ENCODE peak calls at places on chromosomes 16 and 17, in nine cellular contexts. A is foreskin keratinocyte, P is pancreas, H is mammary epithelial cell, J is upper lobe of right lung, V is K562, Q is left ventricle myocardium inferior, L is IMR-90, K is epithelial cell of esophagus. S is an unnamed sample.

GRCh38 chr17:76405607-76405966 is 21.2 kb downstream of the SPHK1 start:
- DNase-seq in L (no peak), P (peak), J (no peak), V (peak), A (no peak), K (no peak), Q (peak), H (no peak), S (no peak)

GRCh38 chr17:38919316-38920078 is 5.9 kb upstream of the LASP1NB start:
- DNase-seq in P (no peak), J (peak), L (no peak), H (no peak), Q (no peak), A (no peak), V (no peak), K (no peak), S (no peak)

GRCh38 chr17:6526362-6527152 is 29.8 kb downstream of the PITPNM3 start:
- DNase-seq in J (no peak), V (no peak), H (no peak), L (peak), K (no peak), Q (no peak), P (no peak), A (no peak), S (no peak)

GRCh38 chr16:14301150-14302030 is 230.3 kb downstream of the MRTFB start:
- DNase-seq in L (no peak), V (peak), A (no peak), H (peak), J (peak), K (peak), Q (no peak), P (peak), S (no peak)

GRCh38 chr17:333626-334396 is 18.8 kb downstream of the RPH3AL start:
- DNase-seq in L (peak), H (no peak), J (peak), P (peak), Q (peak), V (peak), K (no peak), A (no peak), S (no peak)

GRCh38 chr17:2593846-2594656 is 597 bp downstream of the PAFAH1B1 start:
- DNase-seq in H (peak), Q (peak), A (peak), V (peak), L (peak), K (peak), P (peak), J (peak), S (peak)

GRCh38 chr16:82748026-82748425 is 121.3 kb downstream of the CDH13 start:
- DNase-seq in L (peak), Q (peak), V (no peak), K (no peak), J (no peak), H (peak), P (no peak), A (no peak), S (peak)

GRCh38 chr17:35915153-35915969 is 15.2 kb downstream of the RDM1 start:
- DNase-seq in Q (no peak), L (no peak), H (no peak), J (no peak), K (peak), P (no peak), V (no peak), A (no peak), S (no peak)

GRCh38 chr17:59001158-59001814 is 105.4 kb downstream of the TRIM37 start:
- DNase-seq in H (no peak), L (peak), Q (no peak), K (peak), J (no peak), V (peak), P (no peak), A (no peak), S (peak)

GRCh38 chr17:28675485-28675884 is 13.5 kb downstream of the SUPT6H start:
- DNase-seq in A (no peak), J (no peak), Q (no peak), H (no peak), P (no peak), L (peak), V (no peak), K (no peak), S (no peak)

GRCh38 chr16:50539053-50539615 is 9.1 kb upstream of the NKD1 start:
- DNase-seq in V (no peak), L (no peak), A (no peak), J (no peak), P (no peak), Q (no peak), K (no peak), H (no peak), S (no peak)

GRCh38 chr17:28612936-28613872 is 781 bp downstream of the RSKR start:
- DNase-seq in J (no peak), L (peak), V (peak), H (peak), A (no peak), Q (no peak), K (peak), P (no peak), S (no peak)

GRCh38 chr16:18937390-18937789 is 11.2 kb upstream of the SMG1 start:
- DNase-seq in P (no peak), V (no peak), K (no peak), A (no peak), J (no peak), Q (no peak), H (no peak), L (no peak), S (no peak)

GRCh38 chr16:15835136-15835878 is 21.5 kb downstream of the MYH11 start:
- DNase-seq in P (no peak), J (no peak), A (no peak), Q (no peak), H (no peak), V (no peak), K (no peak), L (no peak), S (no peak)

GRCh38 chr16:73536931-73537330 is 489.0 kb upstream of the ZFHX3 start:
- DNase-seq in A (no peak), Q (no peak), L (no peak), P (no peak), J (no peak), K (no peak), V (no peak), H (no peak), S (no peak)

GRCh38 chr17:64492481-64493109 is 4.3 kb downstream of the POLG2 start:
- DNase-seq in V (peak), Q (no peak), K (peak), A (no peak), H (no peak), J (no peak), P (no peak), L (no peak), S (no peak)

GRCh38 chr17:44745301-44745700 is 13.5 kb upstream of the ADAM11 start:
- DNase-seq in A (no peak), K (no peak), J (no peak), P (no peak), L (no peak), H (no peak), Q (no peak), V (no peak), S (no peak)

GRCh38 chr17:46842835-46843234 is 8.5 kb upstream of the WNT9B start:
- DNase-seq in Q (no peak), K (no peak), V (peak), L (no peak), J (no peak), P (no peak), A (no peak), H (no peak), S (no peak)
- TF ChIP-seq CTCF in Q (peak), K (peak), V (peak), L (peak), J (peak), P (no peak), A (peak), H (peak), S (peak)

GRCh38 chr17:43389022-43389947 is 9.5 kb upstream of the ARL4D start:
- DNase-seq in P (peak), V (peak), K (peak), A (peak), Q (peak), J (peak), L (peak), H (peak), S (peak)
- TF ChIP-seq CTCF in P (peak), V (peak), K (peak), A (peak), Q (peak), J (peak), L (peak), H (peak), S (peak)

GRCh38 chr16:47774661-47775060 is 313.5 kb downstream of the PHKB start:
- DNase-seq in K (peak), J (no peak), A (peak), H (peak), V (no peak), P (no peak), Q (no peak), L (peak), S (peak)
- TF ChIP-seq CTCF in K (peak), J (no peak), A (peak), H (peak), V (peak), P (no peak), Q (no peak), L (peak), S (peak)

GRCh38 chr16:56013962-56014552 is 138.9 kb upstream of the CES5A start:
- DNase-seq in K (peak), V (peak), P (peak), H (peak), J (peak), L (peak), A (no peak), Q (peak), S (no peak)

GRCh38 chr16:56011808-56012478 is 136.8 kb upstream of the CES5A start:
- DNase-seq in A (no peak), P (no peak), L (no peak), K (no peak), Q (no peak), H (no peak), J (no peak), V (no peak), S (no peak)

DNA sequence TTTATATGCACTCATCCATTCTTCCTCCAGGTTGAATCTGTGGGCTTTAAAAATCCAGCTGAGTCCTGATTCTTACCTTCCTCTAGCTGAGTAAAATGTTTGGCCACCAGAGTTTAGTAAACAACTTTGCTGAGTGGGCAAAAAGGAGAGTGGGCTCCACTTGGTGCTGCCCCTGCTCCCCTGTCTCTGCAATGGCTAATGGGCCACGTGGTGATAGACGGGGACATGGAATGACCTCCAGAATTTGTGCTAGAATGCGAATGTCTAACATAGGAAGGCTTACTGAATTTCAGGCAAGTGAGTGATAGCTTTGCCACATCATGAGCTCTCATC is 137.3 kb upstream of the CES5A start:
- DNase-seq in L (no peak), V (no peak), H (no peak), P (no peak), J (no peak), A (no peak), K (no peak), Q (no peak), S (no peak)
- TF ChIP-seq CTCF in L (no peak), V (no peak), H (no peak), P (no peak), J (no peak), A (no peak), K (no peak), Q (no peak), S (no peak)

DNA sequence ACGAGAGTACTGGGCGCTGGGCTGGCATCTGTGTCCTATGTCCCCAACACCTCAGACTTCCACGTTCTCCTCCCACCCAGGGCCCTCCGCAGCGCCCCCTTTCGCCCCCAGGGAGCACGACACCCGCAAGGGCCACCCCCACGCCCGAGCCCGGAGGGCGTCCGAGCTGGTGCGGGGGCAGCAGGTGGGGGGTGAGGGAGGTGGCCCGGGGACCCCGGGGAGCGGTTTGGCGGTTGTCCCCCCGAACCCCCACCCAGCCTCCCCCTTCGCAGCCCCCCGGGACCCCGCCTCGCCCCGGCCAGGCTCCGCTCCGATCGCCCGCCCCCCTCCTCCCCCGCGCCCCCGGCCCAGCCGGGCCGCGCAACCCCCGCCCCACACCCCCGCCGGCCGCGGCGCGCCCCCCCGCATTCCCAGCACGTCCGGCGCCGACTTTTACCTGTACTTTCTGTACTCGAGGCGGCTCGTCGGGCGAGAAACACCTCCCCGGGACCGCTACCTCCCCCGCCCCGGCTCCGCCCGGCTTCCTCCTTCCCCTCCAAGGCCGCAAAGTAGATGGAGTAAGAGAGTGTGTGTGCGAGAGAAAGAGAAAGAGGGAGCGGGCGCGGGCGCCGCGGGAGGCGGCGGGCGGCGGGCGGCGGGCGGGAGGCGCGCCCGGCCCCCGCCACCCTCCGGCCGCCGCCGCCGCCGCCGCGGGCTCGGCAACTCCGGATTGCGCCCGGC is 897 bp downstream of the CDYL2 start:
- DNase-seq in Q (peak), J (peak), V (peak), P (peak), L (no peak), K (peak), H (no peak), A (no peak), S (no peak)
- TF ChIP-seq CTCF in Q (peak), J (peak), V (peak), P (no peak), L (peak), K (peak), H (no peak), A (peak), S (peak)

GRCh38 chr16:12255919-12256665 is 279.6 kb downstream of the SNX29 start:
- DNase-seq in L (no peak), V (no peak), Q (no peak), J (no peak), H (peak), A (no peak), P (no peak), K (peak), S (no peak)

GRCh38 chr16:12258806-12259205 is 282.3 kb downstream of the SNX29 start:
- DNase-seq in A (no peak), Q (no peak), K (no peak), V (no peak), P (no peak), L (no peak), J (no peak), H (no peak), S (no peak)

GRCh38 chr16:12256880-12257279 is 280.3 kb downstream of the SNX29 start:
- DNase-seq in Q (no peak), V (no peak), A (peak), H (no peak), K (peak), J (no peak), P (no peak), L (peak), S (no peak)

GRCh38 chr16:12259258-12259657 is 282.7 kb downstream of the SNX29 start:
- DNase-seq in Q (no peak), H (no peak), K (no peak), J (no peak), P (no peak), L (no peak), A (no peak), V (no peak), S (no peak)

GRCh38 chr16:12257926-12258561 is 281.5 kb downstream of the SNX29 start:
- DNase-seq in A (no peak), J (no peak), L (no peak), Q (no peak), P (no peak), V (peak), K (no peak), H (no peak), S (no peak)
- TF ChIP-seq CTCF in A (no peak), J (no peak), L (peak), Q (peak), P (no peak), V (peak), K (no peak), H (no peak), S (no peak)

DNA sequence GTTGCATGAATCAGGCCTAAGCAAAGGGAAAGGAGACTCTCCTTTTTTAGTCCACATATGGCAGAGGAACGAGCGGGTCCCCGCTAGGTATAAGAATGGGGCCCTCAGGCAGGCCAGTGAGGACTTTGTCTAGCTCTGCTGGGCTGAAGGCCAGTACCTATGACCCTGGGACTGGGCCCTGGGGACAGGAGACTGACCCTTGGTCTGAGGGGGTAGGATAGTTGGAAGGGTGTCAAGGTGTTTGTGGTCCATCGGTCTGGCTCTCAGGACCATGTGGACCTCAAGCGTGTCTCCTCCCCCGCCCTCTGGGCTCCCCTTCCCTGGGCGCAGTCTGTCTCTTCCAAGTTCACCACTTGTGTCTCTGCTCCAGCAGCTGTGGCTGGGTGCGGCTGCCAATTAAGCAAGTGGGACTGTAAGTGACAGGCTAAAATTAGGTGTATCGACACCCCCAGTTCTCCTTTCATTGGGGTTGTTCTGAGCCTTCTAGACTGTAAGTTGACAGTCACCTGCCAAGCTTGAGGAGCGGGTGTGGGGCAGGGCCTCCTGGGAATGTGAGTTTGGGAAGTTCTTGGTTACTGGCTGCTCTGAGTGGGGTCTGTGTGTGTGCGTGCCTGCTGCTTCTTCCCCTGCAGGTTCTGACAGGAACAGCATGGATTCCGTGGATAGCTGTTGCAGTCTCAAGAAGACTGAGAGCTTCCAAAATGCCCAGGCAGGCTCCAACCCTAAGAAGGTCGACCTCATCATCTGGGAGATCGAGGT is 24.5 kb downstream of the AKAP1 start:
- DNase-seq in Q (peak), J (no peak), P (no peak), K (peak), L (peak), V (no peak), A (no peak), H (no peak), S (no peak)
- TF ChIP-seq CTCF in Q (peak), J (peak), P (no peak), K (peak), L (no peak), V (peak), A (peak), H (peak), S (peak)

GRCh38 chr16:46583036-46583435 is 38.1 kb downstream of the SHCBP1 start:
- DNase-seq in A (no peak), J (no peak), K (no peak), L (no peak), H (no peak), P (no peak), V (no peak), Q (no peak), S (no peak)

GRCh38 chr16:46591257-46591656 is 29.9 kb downstream of the SHCBP1 start:
- DNase-seq in L (no peak), Q (no peak), J (no peak), H (no peak), A (no peak), V (no peak), P (no peak), K (no peak), S (no peak)

GRCh38 chr16:46582313-46582712 is 38.9 kb downstream of the SHCBP1 start:
- DNase-seq in A (no peak), K (no peak), H (no peak), J (no peak), P (no peak), Q (no peak), V (no peak), L (no peak), S (no peak)

GRCh38 chr16:46586011-46586577 is 35.1 kb downstream of the SHCBP1 start:
- DNase-seq in P (no peak), J (no peak), V (no peak), H (no peak), A (no peak), Q (no peak), K (no peak), L (no peak), S (no peak)
- TF ChIP-seq CTCF in P (no peak), J (no peak), V (no peak), H (no peak), A (no peak), Q (no peak), K (no peak), L (no peak), S (no peak)

GRCh38 chr16:68825427-68825826 is 17.9 kb upstream of the TANGO6 start:
- DNase-seq in Q (no peak), L (no peak), V (no peak), J (no peak), A (no peak), P (no peak), H (no peak), K (no peak), S (no peak)
- TF ChIP-seq CTCF in Q (no peak), L (no peak), V (no peak), J (no peak), A (peak), P (no peak), H (peak), K (peak), S (no peak)

DNA sequence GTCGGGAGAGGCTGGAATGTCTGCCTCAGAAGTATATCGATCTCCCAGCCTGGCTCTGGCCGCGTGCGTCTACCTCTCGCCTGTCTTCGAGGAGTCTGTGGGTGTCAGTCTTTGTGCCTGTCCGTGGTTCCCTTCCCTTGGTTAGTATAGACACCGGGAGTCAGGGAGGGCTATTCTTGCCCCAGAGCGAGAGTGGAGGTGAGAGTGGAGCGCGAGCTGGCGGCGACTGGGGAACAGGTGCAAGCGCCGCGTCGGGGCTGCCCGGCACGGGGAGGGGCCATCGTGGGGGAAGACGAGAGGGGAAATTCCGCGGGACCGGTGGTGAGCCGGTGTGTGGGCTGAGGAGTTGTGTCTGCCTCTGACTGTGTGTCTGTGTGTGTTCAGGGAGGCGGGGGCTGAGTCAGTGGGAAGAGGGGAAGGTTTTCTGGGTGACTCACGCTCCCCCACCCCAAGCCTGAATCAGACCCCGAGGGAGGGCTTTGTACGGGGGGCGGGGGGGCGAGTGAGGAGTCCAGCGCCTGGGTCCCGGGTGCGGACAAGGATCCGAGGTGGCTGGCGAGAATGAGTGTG is 8.4 kb downstream of the KDM6B start:
- DNase-seq in K (peak), L (peak), Q (peak), A (peak), P (peak), H (peak), J (peak), V (peak), S (peak)
- TF ChIP-seq CTCF in K (no peak), L (no peak), Q (no peak), A (no peak), P (no peak), H (no peak), J (no peak), V (no peak), S (no peak)